ENCODE peak calls at places on chromosome 1, in ten cellular contexts. T is effector CD4-positive, alpha-beta T cell; U is heart left ventricle; P is tibial artery; F is lower lobe of right lung; S is GM23338; G is neuronal stem cell; C is heart right ventricle; N is stimulated activated CD4-positive, alpha-beta T cell treated with anti-CD3 and anti-CD28 coated beads, Interleukin-1b, Interleukin-23, amount 100 ng/mL, for 24 hours; E is activated effector memory CD4-positive, alpha-beta T cell treated with anti-CD3 and anti-CD28 coated beads, Interleukin-2, amount 50 U/mL, for 16 hours. X is an unnamed sample.

GRCh38 chr1:167159782-167160181 is 60.9 kb upstream of the POU2F1 start:
- DNase-seq in T (no peak), U (no peak), P (no peak), F (no peak), S (no peak), G (no peak), C (no peak), N (no peak), E (no peak), X (no peak)

GRCh38 chr1:156289857-156290256 is 5.6 kb downstream of the GLMP start:
- DNase-seq in T (no peak), U (no peak), P (no peak), F (no peak), S (no peak), G (no peak), C (no peak), N (no peak), E (no peak), X (no peak)

GRCh38 chr1:78339490-78339889 is 151.3 kb upstream of the PTGFR start:
- DNase-seq in T (no peak), U (no peak), P (no peak), F (no peak), S (no peak), G (no peak), C (no peak), N (no peak), E (no peak), X (no peak)

GRCh38 chr1:156492591-156493080 is 7.9 kb downstream of the MEF2D start:
- DNase-seq in T (no peak), U (peak; percentile 60), P (no peak), F (peak; percentile 64), S (no peak), G (no peak), C (peak; percentile 51), N (no peak), E (peak; percentile 62), X (no peak)

GRCh38 chr1:104987210-104987609 is 1237.5 kb downstream of the AMY1C start:
- DNase-seq in T (no peak), U (no peak), P (no peak), F (no peak), S (no peak), G (no peak), C (no peak), N (no peak), E (no peak), X (no peak)

GRCh38 chr1:19341201-19342076 is 29.3 kb downstream of the SLC66A1 start:
- DNase-seq in T (peak; percentile 67), U (peak; percentile 61), P (peak; percentile 67), F (peak; percentile 74), S (peak; percentile 96), G (peak; percentile 64), C (peak; percentile 75), N (peak; percentile 63), E (peak; percentile 91), X (peak; percentile 72)

GRCh38 chr1:228494044-228494353 is 6.8 kb downstream of the RNF187 start:
- DNase-seq in T (no peak), U (no peak), P (no peak), F (no peak), S (no peak), G (no peak), C (no peak), N (no peak), E (no peak), X (no peak)

GRCh38 chr1:203359010-203359571 is 8.2 kb upstream of the FMOD start:
- DNase-seq in T (no peak), U (no peak), P (peak; percentile 74), F (no peak), S (no peak), G (no peak), C (no peak), N (no peak), E (no peak), X (peak; percentile 64)

GRCh38 chr1:93707956-93708355 is 26.3 kb upstream of the BCAR3 start:
- DNase-seq in T (no peak), U (no peak), P (no peak), F (no peak), S (no peak), G (no peak), C (no peak), N (peak; percentile 22), E (peak; percentile 79), X (no peak)

GRCh38 chr1:223258751-223259177 is 105.2 kb downstream of the SUSD4 start:
- DNase-seq in T (no peak), U (no peak), P (no peak), F (no peak), S (no peak), G (no peak), C (no peak), N (no peak), E (no peak), X (no peak)

GRCh38 chr1:213123532-213123931 is 72.5 kb downstream of the RPS6KC1 start:
- DNase-seq in T (no peak), U (no peak), P (no peak), F (no peak), S (no peak), G (no peak), C (no peak), N (no peak), E (no peak), X (no peak)

GRCh38 chr1:152479792-152480595 is 30.6 kb upstream of the LCE5A start:
- DNase-seq in T (peak; percentile 30), U (no peak), P (no peak), F (peak; percentile 60), S (peak; percentile 83), G (no peak), C (peak; percentile 23), N (peak; percentile 40), E (peak; percentile 86), X (no peak)

GRCh38 chr1:32892368-32893197 is 6.3 kb downstream of the HPCA start:
- DNase-seq in T (no peak), U (no peak), P (no peak), F (no peak), S (peak; percentile 97), G (no peak), C (no peak), N (no peak), E (peak; percentile 77), X (no peak)

GRCh38 chr1:202291961-202292712 is 49.6 kb downstream of the UBE2T start:
- DNase-seq in T (no peak), U (peak; percentile 29), P (no peak), F (no peak), S (no peak), G (no peak), C (peak; percentile 33), N (no peak), E (no peak), X (no peak)

GRCh38 chr1:240575976-240576666 is 35.8 kb downstream of the GREM2 start:
- DNase-seq in T (peak; percentile 2), U (no peak), P (peak; percentile 29), F (no peak), S (peak; percentile 9), G (no peak), C (no peak), N (no peak), E (no peak), X (no peak)

GRCh38 chr1:190444464-190444863 is 33.2 kb downstream of the BRINP3 start:
- DNase-seq in T (no peak), U (no peak), P (no peak), F (no peak), S (peak; percentile 4), G (no peak), C (no peak), N (no peak), E (no peak), X (no peak)

GRCh38 chr1:22889213-22889827 is 83.3 kb downstream of the LACTBL1 start:
- DNase-seq in T (no peak), U (no peak), P (no peak), F (no peak), S (peak; percentile 33), G (no peak), C (no peak), N (no peak), E (no peak), X (no peak)

X was measured in ureter.